ENCODE peak calls at places on chromosomes 1 and 21, in five cellular contexts. One of them, this sample, is unnamed.

GRCh38 chr1:53258216-53258615 is 19.9 kb upstream of the MAGOH start:
- DNase-seq in cardiac fibroblast: no peak
- DNase-seq in kidney epithelial cell: no peak
- DNase-seq in heart right ventricle: no peak
- DNase-seq in progenitor cell of endocrine pancreas: no peak
- DNase-seq in this sample: no peak

GRCh38 chr1:246110343-246111219 is 396.5 kb downstream of the SMYD3 start:
- DNase-seq in cardiac fibroblast: peak; percentile 18
- DNase-seq in kidney epithelial cell: no peak
- DNase-seq in heart right ventricle: no peak
- DNase-seq in progenitor cell of endocrine pancreas: no peak
- DNase-seq in this sample: no peak

GRCh38 chr1:199113265-199113869 is 474.5 kb downstream of the PTPRC start:
- DNase-seq in cardiac fibroblast: peak; percentile 87
- DNase-seq in kidney epithelial cell: no peak
- DNase-seq in heart right ventricle: peak; percentile 33
- DNase-seq in progenitor cell of endocrine pancreas: no peak
- DNase-seq in this sample: peak; percentile 21

GRCh38 chr1:182175340-182176068 is 114.0 kb upstream of the ZNF648 start:
- DNase-seq in cardiac fibroblast: no peak
- DNase-seq in kidney epithelial cell: no peak
- DNase-seq in heart right ventricle: no peak
- DNase-seq in progenitor cell of endocrine pancreas: no peak
- DNase-seq in this sample: no peak

GRCh38 chr1:235079443-235079967 is 49.1 kb downstream of the TOMM20 start:
- DNase-seq in cardiac fibroblast: peak; percentile 70
- DNase-seq in kidney epithelial cell: peak; percentile 95
- DNase-seq in heart right ventricle: no peak
- DNase-seq in progenitor cell of endocrine pancreas: no peak
- DNase-seq in this sample: no peak

GRCh38 chr1:51237313-51237700 is 1.2 kb downstream of the RNF11 start:
- DNase-seq in cardiac fibroblast: no peak
- DNase-seq in kidney epithelial cell: no peak
- DNase-seq in heart right ventricle: no peak
- DNase-seq in progenitor cell of endocrine pancreas: no peak
- DNase-seq in this sample: no peak

GRCh38 chr1:56200446-56200845 is 378.9 kb downstream of the PLPP3 start:
- DNase-seq in cardiac fibroblast: no peak
- DNase-seq in kidney epithelial cell: no peak
- DNase-seq in heart right ventricle: no peak
- DNase-seq in progenitor cell of endocrine pancreas: no peak
- DNase-seq in this sample: no peak

GRCh38 chr1:57887973-57888491 is 464.2 kb upstream of the DAB1 start:
- DNase-seq in cardiac fibroblast: peak; percentile 3
- DNase-seq in kidney epithelial cell: no peak
- DNase-seq in heart right ventricle: no peak
- DNase-seq in progenitor cell of endocrine pancreas: no peak
- DNase-seq in this sample: no peak

GRCh38 chr1:86018311-86018923 is 138.2 kb downstream of the COL24A1 start:
- DNase-seq in cardiac fibroblast: peak; percentile 51
- DNase-seq in kidney epithelial cell: no peak
- DNase-seq in heart right ventricle: no peak
- DNase-seq in progenitor cell of endocrine pancreas: no peak
- DNase-seq in this sample: no peak

GRCh38 chr1:26721669-26722355 is 26.0 kb downstream of the ARID1A start:
- DNase-seq in cardiac fibroblast: no peak
- DNase-seq in kidney epithelial cell: no peak
- DNase-seq in heart right ventricle: no peak
- DNase-seq in progenitor cell of endocrine pancreas: no peak
- DNase-seq in this sample: no peak

GRCh38 chr21:44761011-44761729 is 40.5 kb downstream of the UBE2G2 start:
- DNase-seq in cardiac fibroblast: no peak
- DNase-seq in kidney epithelial cell: no peak
- DNase-seq in heart right ventricle: no peak
- DNase-seq in progenitor cell of endocrine pancreas: no peak
- DNase-seq in this sample: no peak

GRCh38 chr21:45590726-45591618 is 48.7 kb upstream of the SLC19A1 start:
- DNase-seq in cardiac fibroblast: no peak
- DNase-seq in kidney epithelial cell: no peak
- DNase-seq in heart right ventricle: peak; percentile 47
- DNase-seq in progenitor cell of endocrine pancreas: no peak
- DNase-seq in this sample: peak; percentile 38

GRCh38 chr1:32774950-32775634 is 42.1 kb downstream of the YARS1 start:
- DNase-seq in cardiac fibroblast: peak; percentile 41
- DNase-seq in kidney epithelial cell: no peak
- DNase-seq in heart right ventricle: no peak
- DNase-seq in progenitor cell of endocrine pancreas: no peak
- DNase-seq in this sample: no peak

GRCh38 chr21:42245348-42246185 is 26.6 kb downstream of the ABCG1 start:
- DNase-seq in cardiac fibroblast: no peak
- DNase-seq in kidney epithelial cell: no peak
- DNase-seq in heart right ventricle: no peak
- DNase-seq in progenitor cell of endocrine pancreas: no peak
- DNase-seq in this sample: no peak

GRCh38 chr1:32828341-32828740 is 10.9 kb downstream of the S100PBP start:
- DNase-seq in cardiac fibroblast: peak; percentile 27
- DNase-seq in kidney epithelial cell: no peak
- DNase-seq in heart right ventricle: no peak
- DNase-seq in progenitor cell of endocrine pancreas: no peak
- DNase-seq in this sample: no peak

GRCh38 chr1:210440081-210440480 is 111.4 kb downstream of the HHAT start:
- DNase-seq in cardiac fibroblast: no peak
- DNase-seq in kidney epithelial cell: no peak
- DNase-seq in heart right ventricle: no peak
- DNase-seq in progenitor cell of endocrine pancreas: no peak
- DNase-seq in this sample: no peak

GRCh38 chr1:170623171-170623570 is 40.8 kb upstream of the PRRX1 start:
- DNase-seq in cardiac fibroblast: peak; percentile 97
- DNase-seq in kidney epithelial cell: peak; percentile 12
- DNase-seq in heart right ventricle: no peak
- DNase-seq in progenitor cell of endocrine pancreas: no peak
- DNase-seq in this sample: no peak

GRCh38 chr1:245874942-245875580 is 632.0 kb downstream of the SMYD3 start:
- DNase-seq in cardiac fibroblast: peak; percentile 99
- DNase-seq in kidney epithelial cell: peak; percentile 76
- DNase-seq in heart right ventricle: peak; percentile 70
- DNase-seq in progenitor cell of endocrine pancreas: no peak
- DNase-seq in this sample: no peak

GRCh38 chr1:87392241-87393192 is 63.8 kb downstream of the LMO4 start:
- DNase-seq in cardiac fibroblast: peak; percentile 69
- DNase-seq in kidney epithelial cell: peak; percentile 63
- DNase-seq in heart right ventricle: no peak
- DNase-seq in progenitor cell of endocrine pancreas: no peak
- DNase-seq in this sample: no peak

GRCh38 chr1:203408485-203409229 is 57.7 kb upstream of the FMOD start:
- DNase-seq in cardiac fibroblast: peak; percentile 64
- DNase-seq in kidney epithelial cell: peak; percentile 14
- DNase-seq in heart right ventricle: peak; percentile 74
- DNase-seq in progenitor cell of endocrine pancreas: no peak
- DNase-seq in this sample: no peak

GRCh38 chr1:160342520-160342919 is 530 bp downstream of the COPA start:
- DNase-seq in cardiac fibroblast: peak; percentile 27
- DNase-seq in kidney epithelial cell: no peak
- DNase-seq in heart right ventricle: no peak
- DNase-seq in progenitor cell of endocrine pancreas: no peak
- DNase-seq in this sample: no peak

GRCh38 chr1:24021403-24022266 is 41.5 kb upstream of the SRSF10 start:
- DNase-seq in cardiac fibroblast: no peak
- DNase-seq in kidney epithelial cell: no peak
- DNase-seq in heart right ventricle: no peak
- DNase-seq in progenitor cell of endocrine pancreas: no peak
- DNase-seq in this sample: no peak

GRCh38 chr1:220094016-220094911 is at the start of gene IARS2:
- DNase-seq in cardiac fibroblast: peak; percentile 85
- DNase-seq in kidney epithelial cell: peak; percentile 38
- DNase-seq in heart right ventricle: peak; percentile 91
- DNase-seq in progenitor cell of endocrine pancreas: peak; percentile 75
- DNase-seq in this sample: peak; percentile 85

GRCh38 chr1:20400341-20401177 is 85.5 kb downstream of the CAMK2N1 start:
- DNase-seq in cardiac fibroblast: no peak
- DNase-seq in kidney epithelial cell: no peak
- DNase-seq in heart right ventricle: no peak
- DNase-seq in progenitor cell of endocrine pancreas: no peak
- DNase-seq in this sample: no peak

GRCh38 chr1:108570128-108570527 is 10.2 kb downstream of the EEIG2 start:
- DNase-seq in cardiac fibroblast: peak; percentile 39
- DNase-seq in kidney epithelial cell: no peak
- DNase-seq in heart right ventricle: no peak
- DNase-seq in progenitor cell of endocrine pancreas: no peak
- DNase-seq in this sample: no peak

GRCh38 chr21:45643021-45643980 is at the start of gene PCBP3:
- DNase-seq in cardiac fibroblast: peak; percentile 96
- DNase-seq in kidney epithelial cell: peak; percentile 37
- DNase-seq in heart right ventricle: peak; percentile 98
- DNase-seq in progenitor cell of endocrine pancreas: peak; percentile 91
- DNase-seq in this sample: peak; percentile 75

GRCh38 chr1:90951009-90951408 is 70.8 kb downstream of the ZNF644 start:
- DNase-seq in cardiac fibroblast: no peak
- DNase-seq in kidney epithelial cell: no peak
- DNase-seq in heart right ventricle: no peak
- DNase-seq in progenitor cell of endocrine pancreas: no peak
- DNase-seq in this sample: no peak

GRCh38 chr1:68232354-68233148 is at the start of gene WLS:
- DNase-seq in cardiac fibroblast: peak; percentile 78
- DNase-seq in kidney epithelial cell: no peak
- DNase-seq in heart right ventricle: peak; percentile 79
- DNase-seq in progenitor cell of endocrine pancreas: peak; percentile 59
- DNase-seq in this sample: no peak

DNA sequence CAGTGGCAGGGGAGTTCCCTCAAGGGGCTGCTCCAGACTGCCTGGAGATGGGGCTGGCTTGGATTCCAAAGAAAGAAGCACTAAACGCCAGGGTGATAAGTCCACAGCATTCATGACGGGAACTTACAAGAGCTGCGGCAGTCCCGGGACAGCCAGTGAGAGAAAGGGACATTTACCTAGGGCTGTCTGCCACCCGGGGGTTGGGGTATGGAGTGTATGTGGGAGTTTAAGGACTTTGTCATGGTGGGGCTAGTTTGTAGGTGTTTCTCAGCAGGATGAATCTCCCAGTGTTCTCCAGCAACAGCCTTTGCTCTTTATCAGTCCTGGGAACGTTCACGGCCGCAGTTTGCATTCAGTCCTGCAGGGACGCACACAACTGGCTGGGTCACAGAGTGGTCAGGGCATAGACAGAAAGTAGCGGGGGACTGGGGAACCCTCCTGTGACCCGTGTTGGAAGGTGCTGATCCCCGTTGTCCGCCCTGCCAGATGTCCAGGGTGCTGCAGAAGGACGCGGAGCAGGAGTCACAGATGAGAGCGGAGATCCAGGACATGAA is 41.4 kb upstream of the HMGN1 start:
- DNase-seq in cardiac fibroblast: no peak
- DNase-seq in kidney epithelial cell: no peak
- DNase-seq in heart right ventricle: no peak
- DNase-seq in progenitor cell of endocrine pancreas: no peak
- DNase-seq in this sample: no peak
- TF ChIP-seq CTCF in cardiac fibroblast: no peak
- TF ChIP-seq CTCF in kidney epithelial cell: no peak
- TF ChIP-seq CTCF in heart right ventricle: no peak
- TF ChIP-seq CTCF in progenitor cell of endocrine pancreas: peak; percentile 25
- TF ChIP-seq CTCF in this sample: no peak

DNA sequence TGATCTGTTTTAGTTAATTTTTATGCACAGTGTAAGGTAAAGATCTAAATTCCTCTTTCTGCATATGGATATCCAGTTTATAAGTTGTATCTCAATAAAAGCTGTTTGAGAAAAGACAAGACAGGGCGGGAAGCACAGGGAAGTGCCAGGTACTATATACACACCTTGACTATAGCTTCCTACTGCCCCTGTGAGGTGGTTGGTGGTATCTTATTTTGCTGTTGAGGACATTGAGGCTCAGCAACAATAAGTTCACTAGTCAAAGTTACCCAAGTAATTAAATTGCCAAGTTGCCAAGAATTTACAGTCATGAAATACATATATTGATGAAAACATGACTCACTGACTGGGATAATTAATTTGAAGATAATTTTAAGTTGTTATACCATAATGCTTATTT is 109.1 kb downstream of the CD247 start:
- DNase-seq in cardiac fibroblast: no peak
- DNase-seq in kidney epithelial cell: no peak
- DNase-seq in heart right ventricle: no peak
- DNase-seq in progenitor cell of endocrine pancreas: no peak
- DNase-seq in this sample: no peak
- TF ChIP-seq CTCF in cardiac fibroblast: no peak
- TF ChIP-seq CTCF in kidney epithelial cell: no peak
- TF ChIP-seq CTCF in heart right ventricle: no peak
- TF ChIP-seq CTCF in progenitor cell of endocrine pancreas: peak; percentile 33
- TF ChIP-seq CTCF in this sample: no peak

DNA sequence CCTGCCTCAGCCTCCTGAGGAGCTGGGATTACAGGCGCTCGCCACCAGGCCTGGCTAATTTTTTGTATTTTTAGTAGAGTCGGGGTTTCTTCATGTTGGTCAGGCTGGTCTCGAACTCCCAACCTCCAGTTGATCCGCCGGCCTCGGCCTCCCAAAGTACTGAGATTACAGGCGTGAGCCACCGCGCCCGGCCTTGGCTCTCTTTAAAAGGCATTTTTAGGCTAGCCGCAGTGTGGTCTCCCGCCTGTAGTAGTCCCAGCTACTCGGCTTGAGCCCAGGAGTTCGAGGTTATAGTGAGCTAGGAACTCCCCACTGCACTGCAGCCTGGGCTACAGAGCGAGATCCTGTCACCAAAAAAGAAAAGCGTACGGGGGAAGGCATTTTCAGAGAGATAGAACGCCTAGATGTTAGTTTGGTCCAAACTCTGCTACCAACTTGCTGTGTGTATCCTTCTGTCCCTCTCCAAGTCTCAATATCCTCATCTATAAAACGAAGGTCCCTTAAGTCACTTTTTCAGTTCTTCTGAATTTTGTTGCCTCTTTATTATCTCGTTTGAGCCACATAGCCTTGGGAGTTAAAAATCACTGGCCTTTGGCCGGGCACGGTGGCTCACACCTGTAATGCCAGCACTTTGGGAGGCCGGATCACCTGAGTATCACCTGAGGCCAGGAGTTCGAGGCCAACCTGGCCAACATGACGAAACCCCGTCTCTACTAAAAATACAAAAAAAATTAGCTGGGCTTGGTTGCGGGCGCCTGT is 734 bp downstream of the MED18 start:
- DNase-seq in cardiac fibroblast: peak; percentile 44
- DNase-seq in kidney epithelial cell: no peak
- DNase-seq in heart right ventricle: peak; percentile 14
- DNase-seq in progenitor cell of endocrine pancreas: no peak
- DNase-seq in this sample: peak; percentile 50
- TF ChIP-seq CTCF in cardiac fibroblast: peak; percentile 16
- TF ChIP-seq CTCF in kidney epithelial cell: peak; percentile 6
- TF ChIP-seq CTCF in heart right ventricle: no peak
- TF ChIP-seq CTCF in progenitor cell of endocrine pancreas: peak; percentile 26
- TF ChIP-seq CTCF in this sample: no peak

DNA sequence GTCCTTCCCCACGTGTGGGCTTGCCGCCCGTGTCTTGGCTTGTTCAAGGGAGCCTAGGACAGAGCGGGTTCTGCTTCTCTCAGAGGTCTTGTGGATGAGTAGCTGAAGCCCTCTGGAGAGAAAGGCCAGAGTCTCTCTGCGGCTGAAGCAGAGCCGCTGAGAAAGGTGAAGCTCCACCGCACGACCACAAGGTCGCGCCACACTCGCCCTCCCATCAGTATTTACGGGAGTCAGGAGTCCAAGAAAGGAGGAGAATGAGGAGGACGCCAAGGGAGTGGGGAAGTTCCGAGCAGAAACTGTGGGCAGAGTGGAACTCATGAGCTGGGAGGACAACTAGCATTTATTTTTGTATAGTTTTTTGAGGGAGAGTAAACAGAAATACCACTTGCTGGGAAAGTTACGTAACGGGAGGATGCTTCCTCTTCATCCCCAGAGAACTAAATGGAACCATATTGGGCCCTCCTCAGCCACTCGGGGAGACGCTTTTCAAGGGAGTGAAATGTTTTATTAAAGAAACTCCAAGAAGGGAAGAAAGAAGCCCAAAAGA is 51.6 kb upstream of the HAO2 start:
- DNase-seq in cardiac fibroblast: no peak
- DNase-seq in kidney epithelial cell: no peak
- DNase-seq in heart right ventricle: no peak
- DNase-seq in progenitor cell of endocrine pancreas: no peak
- DNase-seq in this sample: no peak
- TF ChIP-seq CTCF in cardiac fibroblast: no peak
- TF ChIP-seq CTCF in kidney epithelial cell: no peak
- TF ChIP-seq CTCF in heart right ventricle: no peak
- TF ChIP-seq CTCF in progenitor cell of endocrine pancreas: peak; percentile 38
- TF ChIP-seq CTCF in this sample: no peak